ENCODE peak calls at places on chromosome 18, in ten cellular contexts. One of them, this sample, is unnamed.
A peak's percentile ranks its signal among the peaks of the same experiment; 100 is the strongest.

GRCh38 chr18:33584845-33585775 is 7.1 kb downstream of the ASXL3 start:
- DNase-seq in RWPE2: no peak
- DNase-seq in upper lobe of right lung: no peak
- DNase-seq in GM23338: peak; percentile 64
- DNase-seq in left ventricle myocardium inferior: no peak
- DNase-seq in neural progenitor cell: peak; percentile 77
- DNase-seq in AG09309: no peak
- DNase-seq in fibroblast of mammary gland: no peak
- DNase-seq in HAP-1: no peak
- DNase-seq in ovary: no peak
- DNase-seq in this sample: no peak

GRCh38 chr18:10367846-10368245 is 86.6 kb upstream of the APCDD1 start:
- DNase-seq in RWPE2: no peak
- DNase-seq in HAP-1: no peak
- DNase-seq in left ventricle myocardium inferior: no peak
- DNase-seq in ovary: no peak
- DNase-seq in AG09309: no peak
- DNase-seq in upper lobe of right lung: no peak
- DNase-seq in fibroblast of mammary gland: no peak
- DNase-seq in neural progenitor cell: no peak
- DNase-seq in GM23338: no peak
- DNase-seq in this sample: no peak

GRCh38 chr18:36947820-36948348 is 119.0 kb downstream of the KIAA1328 start:
- DNase-seq in GM23338: peak; percentile 97
- DNase-seq in left ventricle myocardium inferior: no peak
- DNase-seq in ovary: no peak
- DNase-seq in fibroblast of mammary gland: no peak
- DNase-seq in neural progenitor cell: no peak
- DNase-seq in HAP-1: peak; percentile 61
- DNase-seq in AG09309: no peak
- DNase-seq in upper lobe of right lung: no peak
- DNase-seq in RWPE2: no peak
- DNase-seq in this sample: no peak

GRCh38 chr18:9711361-9712129 is 3.4 kb downstream of the RAB31 start:
- DNase-seq in RWPE2: no peak
- DNase-seq in ovary: no peak
- DNase-seq in left ventricle myocardium inferior: no peak
- DNase-seq in GM23338: no peak
- DNase-seq in AG09309: no peak
- DNase-seq in upper lobe of right lung: no peak
- DNase-seq in fibroblast of mammary gland: no peak
- DNase-seq in neural progenitor cell: no peak
- DNase-seq in HAP-1: no peak
- DNase-seq in this sample: no peak

GRCh38 chr18:71529708-71530303 is 1014.3 kb downstream of the CBLN2 start:
- DNase-seq in HAP-1: no peak
- DNase-seq in ovary: no peak
- DNase-seq in upper lobe of right lung: no peak
- DNase-seq in left ventricle myocardium inferior: no peak
- DNase-seq in fibroblast of mammary gland: peak; percentile 24
- DNase-seq in AG09309: no peak
- DNase-seq in GM23338: no peak
- DNase-seq in RWPE2: no peak
- DNase-seq in neural progenitor cell: no peak
- DNase-seq in this sample: no peak

GRCh38 chr18:54742654-54743053 is 85.6 kb upstream of the RAB27B start:
- DNase-seq in RWPE2: no peak
- DNase-seq in left ventricle myocardium inferior: peak; percentile 51
- DNase-seq in ovary: peak; percentile 67
- DNase-seq in fibroblast of mammary gland: peak; percentile 100
- DNase-seq in neural progenitor cell: no peak
- DNase-seq in GM23338: no peak
- DNase-seq in upper lobe of right lung: no peak
- DNase-seq in HAP-1: peak; percentile 9
- DNase-seq in AG09309: peak; percentile 97
- DNase-seq in this sample: no peak

GRCh38 chr18:13823707-13824395 is at the start of gene MC5R:
- DNase-seq in fibroblast of mammary gland: peak; percentile 26
- DNase-seq in upper lobe of right lung: peak; percentile 82
- DNase-seq in ovary: peak; percentile 43
- DNase-seq in left ventricle myocardium inferior: peak; percentile 61
- DNase-seq in AG09309: no peak
- DNase-seq in GM23338: peak; percentile 82
- DNase-seq in HAP-1: peak; percentile 81
- DNase-seq in RWPE2: no peak
- DNase-seq in neural progenitor cell: peak; percentile 88
- DNase-seq in this sample: no peak

GRCh38 chr18:40685241-40685640 is 1269.8 kb upstream of the PIK3C3 start:
- DNase-seq in RWPE2: no peak
- DNase-seq in ovary: no peak
- DNase-seq in upper lobe of right lung: no peak
- DNase-seq in HAP-1: no peak
- DNase-seq in GM23338: no peak
- DNase-seq in neural progenitor cell: no peak
- DNase-seq in left ventricle myocardium inferior: no peak
- DNase-seq in AG09309: no peak
- DNase-seq in fibroblast of mammary gland: no peak
- DNase-seq in this sample: no peak

GRCh38 chr18:62518460-62519375 is 4.1 kb upstream of the ZCCHC2 start:
- DNase-seq in ovary: no peak
- DNase-seq in HAP-1: no peak
- DNase-seq in GM23338: no peak
- DNase-seq in fibroblast of mammary gland: peak; percentile 38
- DNase-seq in RWPE2: no peak
- DNase-seq in neural progenitor cell: no peak
- DNase-seq in upper lobe of right lung: no peak
- DNase-seq in left ventricle myocardium inferior: no peak
- DNase-seq in AG09309: no peak
- DNase-seq in this sample: no peak

GRCh38 chr18:61967242-61967891 is 74.6 kb upstream of the RNF152 start:
- DNase-seq in HAP-1: no peak
- DNase-seq in AG09309: no peak
- DNase-seq in fibroblast of mammary gland: no peak
- DNase-seq in neural progenitor cell: no peak
- DNase-seq in left ventricle myocardium inferior: no peak
- DNase-seq in ovary: no peak
- DNase-seq in GM23338: no peak
- DNase-seq in RWPE2: no peak
- DNase-seq in upper lobe of right lung: no peak
- DNase-seq in this sample: no peak

GRCh38 chr18:59516356-59517155 is 157.5 kb upstream of the LMAN1 start:
- DNase-seq in fibroblast of mammary gland: peak; percentile 80
- DNase-seq in left ventricle myocardium inferior: peak; percentile 40
- DNase-seq in GM23338: peak; percentile 41
- DNase-seq in RWPE2: no peak
- DNase-seq in upper lobe of right lung: no peak
- DNase-seq in neural progenitor cell: peak; percentile 18
- DNase-seq in AG09309: peak; percentile 24
- DNase-seq in HAP-1: no peak
- DNase-seq in ovary: peak; percentile 67
- DNase-seq in this sample: no peak

GRCh38 chr18:75087119-75088020 is 121.6 kb downstream of the PTGR3 start:
- DNase-seq in AG09309: no peak
- DNase-seq in neural progenitor cell: no peak
- DNase-seq in GM23338: no peak
- DNase-seq in HAP-1: no peak
- DNase-seq in ovary: no peak
- DNase-seq in RWPE2: no peak
- DNase-seq in left ventricle myocardium inferior: no peak
- DNase-seq in fibroblast of mammary gland: no peak
- DNase-seq in upper lobe of right lung: no peak
- DNase-seq in this sample: no peak

GRCh38 chr18:6660334-6660733 is 69.2 kb upstream of the ARHGAP28 start:
- DNase-seq in RWPE2: no peak
- DNase-seq in GM23338: no peak
- DNase-seq in HAP-1: no peak
- DNase-seq in upper lobe of right lung: no peak
- DNase-seq in AG09309: no peak
- DNase-seq in ovary: no peak
- DNase-seq in left ventricle myocardium inferior: no peak
- DNase-seq in fibroblast of mammary gland: peak; percentile 65
- DNase-seq in neural progenitor cell: no peak
- DNase-seq in this sample: no peak

GRCh38 chr18:38698108-38698507 is 1132.5 kb upstream of the CELF4 start:
- DNase-seq in left ventricle myocardium inferior: no peak
- DNase-seq in RWPE2: no peak
- DNase-seq in AG09309: no peak
- DNase-seq in fibroblast of mammary gland: no peak
- DNase-seq in HAP-1: no peak
- DNase-seq in GM23338: peak; percentile 44
- DNase-seq in upper lobe of right lung: no peak
- DNase-seq in ovary: no peak
- DNase-seq in neural progenitor cell: peak; percentile 7
- DNase-seq in this sample: no peak

GRCh38 chr18:66193394-66193793 is 410.5 kb downstream of the CDH19 start:
- DNase-seq in RWPE2: no peak
- DNase-seq in upper lobe of right lung: no peak
- DNase-seq in fibroblast of mammary gland: no peak
- DNase-seq in HAP-1: no peak
- DNase-seq in neural progenitor cell: no peak
- DNase-seq in GM23338: no peak
- DNase-seq in AG09309: no peak
- DNase-seq in ovary: no peak
- DNase-seq in left ventricle myocardium inferior: no peak
- DNase-seq in this sample: no peak

GRCh38 chr18:79400591-79401381 is 5.1 kb downstream of the NFATC1 start:
- DNase-seq in left ventricle myocardium inferior: peak; percentile 16
- DNase-seq in AG09309: no peak
- DNase-seq in ovary: peak; percentile 74
- DNase-seq in neural progenitor cell: peak; percentile 42
- DNase-seq in RWPE2: no peak
- DNase-seq in HAP-1: no peak
- DNase-seq in fibroblast of mammary gland: no peak
- DNase-seq in upper lobe of right lung: peak; percentile 61
- DNase-seq in GM23338: no peak
- DNase-seq in this sample: no peak
- H3K4me3 ChIP-seq in left ventricle myocardium inferior: peak overlapping the region; percentile 92
- H3K4me3 ChIP-seq in AG09309: peak overlapping the region; percentile 45
- H3K4me3 ChIP-seq in ovary: peak overlapping the region; percentile 84
- H3K4me3 ChIP-seq in neural progenitor cell: peak overlapping the region; percentile 88
- H3K4me3 ChIP-seq in RWPE2: peak overlapping the region; percentile 59
- H3K4me3 ChIP-seq in HAP-1: peak overlapping the region; percentile 38
- H3K4me3 ChIP-seq in fibroblast of mammary gland: peak overlapping the region; percentile 40
- H3K4me3 ChIP-seq in upper lobe of right lung: peak overlapping the region; percentile 68
- H3K4me3 ChIP-seq in GM23338: peak overlapping the region; percentile 64
- H3K4me3 ChIP-seq in this sample: peak overlapping the region; percentile 50

GRCh38 chr18:69383191-69383590 is 17.5 kb upstream of the DOK6 start:
- DNase-seq in neural progenitor cell: no peak
- DNase-seq in GM23338: peak; percentile 3
- DNase-seq in ovary: no peak
- DNase-seq in fibroblast of mammary gland: peak; percentile 18
- DNase-seq in HAP-1: no peak
- DNase-seq in left ventricle myocardium inferior: no peak
- DNase-seq in RWPE2: no peak
- DNase-seq in upper lobe of right lung: no peak
- DNase-seq in AG09309: no peak
- DNase-seq in this sample: no peak

DNA sequence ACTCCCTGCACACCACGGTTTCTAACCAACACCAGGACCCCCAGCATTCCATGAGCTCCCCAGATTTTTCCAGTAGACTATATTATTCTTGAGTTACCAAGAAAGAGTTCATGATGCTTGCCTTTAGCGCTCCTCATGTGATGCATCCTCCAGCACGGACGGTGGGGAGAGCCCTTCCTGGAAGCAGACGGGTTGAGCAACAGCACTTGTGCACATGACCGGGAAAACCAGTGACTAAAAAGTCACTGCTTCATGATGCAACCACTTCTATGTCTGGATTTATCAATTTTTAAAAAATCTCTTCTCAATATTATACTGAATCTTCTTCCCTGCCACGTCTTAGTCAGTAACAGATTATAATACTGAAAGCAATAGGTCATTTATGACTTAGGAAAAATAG is 20.4 kb upstream of the DOK6 start:
- DNase-seq in left ventricle myocardium inferior: no peak
- DNase-seq in ovary: no peak
- DNase-seq in AG09309: no peak
- DNase-seq in upper lobe of right lung: no peak
- DNase-seq in neural progenitor cell: no peak
- DNase-seq in RWPE2: no peak
- DNase-seq in fibroblast of mammary gland: peak; percentile 6
- DNase-seq in HAP-1: no peak
- DNase-seq in GM23338: no peak
- DNase-seq in this sample: no peak
- H3K4me3 ChIP-seq in left ventricle myocardium inferior: no peak overlapping the region
- H3K4me3 ChIP-seq in ovary: no peak overlapping the region
- H3K4me3 ChIP-seq in AG09309: no peak overlapping the region
- H3K4me3 ChIP-seq in upper lobe of right lung: no peak overlapping the region
- H3K4me3 ChIP-seq in neural progenitor cell: no peak overlapping the region
- H3K4me3 ChIP-seq in RWPE2: no peak overlapping the region
- H3K4me3 ChIP-seq in fibroblast of mammary gland: no peak overlapping the region
- H3K4me3 ChIP-seq in HAP-1: no peak overlapping the region
- H3K4me3 ChIP-seq in GM23338: no peak overlapping the region
- H3K4me3 ChIP-seq in this sample: no peak overlapping the region

GRCh38 chr18:3265564-3266033 is 3.7 kb downstream of the MYL12B start:
- DNase-seq in left ventricle myocardium inferior: no peak
- DNase-seq in AG09309: no peak
- DNase-seq in neural progenitor cell: peak; percentile 17
- DNase-seq in GM23338: peak; percentile 60
- DNase-seq in fibroblast of mammary gland: peak; percentile 48
- DNase-seq in upper lobe of right lung: no peak
- DNase-seq in HAP-1: no peak
- DNase-seq in RWPE2: no peak
- DNase-seq in ovary: no peak
- DNase-seq in this sample: no peak
- H3K4me3 ChIP-seq in left ventricle myocardium inferior: no peak overlapping the region
- H3K4me3 ChIP-seq in AG09309: no peak overlapping the region
- H3K4me3 ChIP-seq in neural progenitor cell: no peak overlapping the region
- H3K4me3 ChIP-seq in GM23338: no peak overlapping the region
- H3K4me3 ChIP-seq in fibroblast of mammary gland: no peak overlapping the region
- H3K4me3 ChIP-seq in upper lobe of right lung: no peak overlapping the region
- H3K4me3 ChIP-seq in HAP-1: no peak overlapping the region
- H3K4me3 ChIP-seq in RWPE2: no peak overlapping the region
- H3K4me3 ChIP-seq in ovary: no peak overlapping the region
- H3K4me3 ChIP-seq in this sample: no peak overlapping the region

DNA sequence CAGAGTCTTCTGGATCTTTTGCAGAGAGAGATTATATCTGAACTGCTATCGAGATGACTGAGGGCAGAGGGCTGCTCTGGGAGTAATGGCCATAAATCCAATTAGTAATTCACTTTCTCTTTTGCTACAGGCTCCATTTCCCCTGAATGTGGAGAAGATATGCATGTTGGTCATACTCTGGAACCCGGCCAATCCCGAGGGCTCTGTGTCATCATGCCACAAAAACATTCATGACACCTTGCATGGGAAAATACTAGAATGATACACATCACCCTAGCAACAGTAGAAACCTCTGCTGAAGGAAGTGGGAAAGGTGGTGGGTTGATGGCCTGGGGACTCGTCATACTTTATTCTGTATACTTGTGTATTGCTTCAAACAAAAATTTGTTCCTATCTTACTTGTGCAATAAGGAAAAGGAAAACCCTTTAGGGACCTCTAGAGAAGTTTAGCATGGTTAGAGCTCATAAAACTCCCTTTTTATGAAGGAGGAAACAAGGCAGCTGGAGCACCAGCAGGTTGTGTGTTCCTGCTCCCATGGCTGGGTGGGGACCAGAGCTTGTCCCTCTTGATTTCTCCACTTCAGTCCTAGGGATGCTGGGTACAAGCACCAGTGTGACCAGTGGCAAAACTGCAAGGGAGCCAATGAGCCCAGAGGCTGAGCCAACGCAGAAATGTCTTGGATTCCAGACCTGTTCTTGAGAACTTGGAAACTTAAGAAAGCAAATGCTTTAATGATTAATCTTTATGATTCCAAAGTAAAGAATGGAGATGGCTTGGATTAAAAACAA is 25.9 kb downstream of the CTAGE1 start:
- DNase-seq in ovary: no peak
- DNase-seq in AG09309: peak; percentile 71
- DNase-seq in GM23338: no peak
- DNase-seq in HAP-1: no peak
- DNase-seq in left ventricle myocardium inferior: no peak
- DNase-seq in RWPE2: peak; percentile 82
- DNase-seq in fibroblast of mammary gland: peak; percentile 95
- DNase-seq in neural progenitor cell: no peak
- DNase-seq in upper lobe of right lung: no peak
- DNase-seq in this sample: peak; percentile 4
- H3K4me3 ChIP-seq in ovary: no peak overlapping the region
- H3K4me3 ChIP-seq in AG09309: no peak overlapping the region
- H3K4me3 ChIP-seq in GM23338: no peak overlapping the region
- H3K4me3 ChIP-seq in HAP-1: no peak overlapping the region
- H3K4me3 ChIP-seq in left ventricle myocardium inferior: no peak overlapping the region
- H3K4me3 ChIP-seq in RWPE2: no peak overlapping the region
- H3K4me3 ChIP-seq in fibroblast of mammary gland: no peak overlapping the region
- H3K4me3 ChIP-seq in neural progenitor cell: no peak overlapping the region
- H3K4me3 ChIP-seq in upper lobe of right lung: no peak overlapping the region
- H3K4me3 ChIP-seq in this sample: no peak overlapping the region

This sample was measured in Jurkat, Clone E6-1.